ENCODE peak calls at places on chromosomes 4 and X, in six cellular contexts. R is IMR-90, A is mesendoderm, B is H1, Y is mesenchymal stem cell, S is H9. I is an unnamed sample.

GRCh38 chr4:63492515-63492914 is 916.7 kb downstream of the TECRL start:
- DNase-seq in R (no peak), A (peak; percentile 17), S (no peak), Y (no peak), B (no peak), I (no peak)

GRCh38 chrX:21946925-21947641 is 6.6 kb downstream of the SMS start:
- DNase-seq in R (peak; percentile 64), S (peak; percentile 40), Y (peak; percentile 64), B (no peak), A (peak; percentile 84), I (no peak)

GRCh38 chrX:39689374-39690104 is 408.2 kb downstream of the BCOR start:
- DNase-seq in S (peak; percentile 58), Y (no peak), A (peak; percentile 64), B (no peak), R (no peak), I (no peak)

GRCh38 chr4:147975325-147975724 is 243.4 kb downstream of the ARHGAP10 start:
- DNase-seq in A (no peak), S (no peak), Y (peak; percentile 17), R (peak; percentile 70), B (no peak), I (no peak)

GRCh38 chr4:13504374-13504773 is 20.2 kb upstream of the RAB28 start:
- DNase-seq in R (no peak), S (no peak), Y (no peak), A (no peak), B (no peak), I (no peak)

GRCh38 chrX:86981326-86981890 is 536.2 kb upstream of the KLHL4 start:
- DNase-seq in R (no peak), B (no peak), S (peak; percentile 42), A (no peak), Y (no peak), I (no peak)

GRCh38 chr4:122755675-122756074 is 23.2 kb downstream of the BBS12 start:
- DNase-seq in Y (no peak), B (no peak), R (no peak), S (no peak), A (no peak), I (no peak)

GRCh38 chr4:79917246-79917645 is 155.8 kb downstream of the ANTXR2 start:
- DNase-seq in S (peak; percentile 77), B (peak; percentile 47), R (peak; percentile 44), Y (peak; percentile 37), A (peak; percentile 85), I (peak; percentile 15)

GRCh38 chr4:40555176-40555900 is 74.3 kb downstream of the RBM47 start:
- DNase-seq in A (no peak), S (no peak), B (no peak), R (no peak), Y (no peak), I (no peak)

GRCh38 chr4:77695769-77696168 is 90.1 kb downstream of the CXCL13 start:
- DNase-seq in Y (peak; percentile 96), S (no peak), R (peak; percentile 97), B (no peak), A (peak; percentile 71), I (no peak)

GRCh38 chr4:95549246-95550138 is 719 bp upstream of the UNC5C start:
- DNase-seq in A (peak; percentile 53), S (peak; percentile 65), R (peak; percentile 19), B (no peak), Y (peak; percentile 91), I (peak; percentile 43)

GRCh38 chrX:129689881-129690280 is 35.1 kb upstream of the APLN start:
- DNase-seq in A (no peak), S (no peak), B (no peak), R (no peak), Y (no peak), I (no peak)

GRCh38 chr4:169756971-169757574 is 671 bp downstream of the HPF1 start:
- DNase-seq in Y (peak; percentile 16), S (no peak), B (no peak), R (no peak), A (no peak), I (no peak)

GRCh38 chrX:112800901-112801775 is 39.5 kb downstream of the AMOT start:
- DNase-seq in A (peak; percentile 45), Y (no peak), B (no peak), R (no peak), S (no peak), I (peak; percentile 1)

GRCh38 chr4:144565558-144566195 is 80.3 kb upstream of the HHIP start:
- DNase-seq in R (peak; percentile 76), Y (no peak), B (no peak), A (no peak), S (no peak), I (no peak)

GRCh38 chr4:2289955-2290333 is 28.0 kb upstream of the MXD4 start:
- DNase-seq in B (no peak), R (no peak), A (no peak), Y (no peak), S (no peak), I (no peak)

GRCh38 chr4:145736241-145736831 is 56.4 kb downstream of the C4orf51 start:
- DNase-seq in R (no peak), S (no peak), Y (peak; percentile 2), B (no peak), A (peak; percentile 63), I (no peak)

GRCh38 chr4:37685726-37686372 is 327 bp downstream of the RELL1 start:
- DNase-seq in B (no peak), R (peak; percentile 22), Y (peak; percentile 69), S (no peak), A (peak; percentile 53), I (no peak)

GRCh38 chr4:90727938-90728337 is 600.7 kb downstream of the CCSER1 start:
- DNase-seq in R (no peak), Y (no peak), S (peak; percentile 78), B (peak; percentile 69), A (peak; percentile 98), I (peak; percentile 31)

GRCh38 chr4:165994706-165995105 is 121.7 kb downstream of the TLL1 start:
- DNase-seq in S (no peak), A (no peak), Y (peak; percentile 14), R (no peak), B (no peak), I (no peak)

GRCh38 chr4:7806080-7806630 is 133.5 kb downstream of the AFAP1 start:
- DNase-seq in R (peak; percentile 68), S (peak; percentile 45), Y (peak; percentile 88), B (no peak), A (no peak), I (no peak)

GRCh38 chrX:115460565-115460888 is 100.4 kb upstream of the PLS3 start:
- DNase-seq in A (no peak), S (no peak), B (no peak), R (peak; percentile 47), Y (no peak), I (no peak)

GRCh38 chr4:185846550-185847210 is 34.7 kb upstream of the SORBS2 start:
- DNase-seq in Y (no peak), R (no peak), B (no peak), S (no peak), A (no peak), I (no peak)

GRCh38 chr4:55507612-55508011 is 39.1 kb downstream of the CLOCK start:
- DNase-seq in B (no peak), S (no peak), R (no peak), Y (no peak), A (no peak), I (no peak)

GRCh38 chrX:147072747-147073146 is 258.2 kb upstream of the CXorf51A start:
- DNase-seq in A (no peak), R (no peak), B (no peak), S (no peak), Y (peak; percentile 0), I (no peak)

GRCh38 chr4:5257086-5257485 is 205.8 kb downstream of the STK32B start:
- DNase-seq in R (no peak), S (no peak), Y (no peak), B (no peak), A (no peak), I (no peak)

GRCh38 chr4:83876047-83876446 is 340.1 kb downstream of the GPAT3 start:
- DNase-seq in R (peak; percentile 50), A (peak; percentile 26), S (no peak), B (no peak), Y (no peak), I (no peak)

GRCh38 chrX:40805404-40805803 is 70.1 kb upstream of the MED14 start:
- DNase-seq in A (no peak), R (no peak), S (no peak), Y (no peak), B (no peak), I (no peak)

GRCh38 chr4:156946508-156947197 is 24.9 kb downstream of the PDGFC start:
- DNase-seq in R (peak; percentile 99), B (no peak), A (peak; percentile 9), S (no peak), Y (peak; percentile 99), I (no peak)

DNA sequence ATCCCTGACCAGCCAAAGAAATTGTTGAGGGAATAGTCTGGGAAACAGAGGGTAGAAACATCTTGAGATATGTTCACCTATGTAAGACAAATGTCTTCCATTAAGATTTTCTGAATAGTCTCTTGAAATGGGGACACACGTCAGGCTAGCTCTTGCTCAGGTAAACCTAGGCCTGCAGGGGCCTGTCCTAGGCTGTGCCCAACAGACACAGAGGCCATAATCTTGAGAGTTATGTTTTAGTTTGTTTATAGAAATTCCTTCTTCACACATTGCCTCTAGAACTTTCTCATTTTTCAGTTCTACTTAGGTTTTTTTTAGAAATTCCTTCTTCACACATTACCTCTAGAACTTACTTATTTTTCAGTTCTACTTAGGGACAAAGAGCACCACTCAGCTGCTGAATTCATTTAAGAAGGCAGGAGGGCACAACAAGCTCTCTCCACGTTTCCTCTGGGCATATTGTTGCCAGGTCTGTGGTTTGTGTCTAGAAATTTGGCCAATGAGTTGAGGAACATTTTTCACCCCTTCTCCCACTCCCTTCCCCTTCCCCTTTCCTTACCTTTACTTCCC is 94.9 kb downstream of the ARHGAP24 start:
- DNase-seq in Y (no peak), S (no peak), B (no peak), R (no peak), A (no peak), I (no peak)
- H3K23ac ChIP-seq in Y (no peak overlapping the region), S (no peak overlapping the region), B (no peak overlapping the region), R (no peak overlapping the region), A (no peak overlapping the region), I (no peak overlapping the region)

GRCh38 chrX:102720237-102721168 is at the start of gene GPRASP3:
- DNase-seq in S (no peak), R (peak; percentile 75), B (no peak), A (peak; percentile 81), Y (peak; percentile 74), I (peak; percentile 24)
- H4K8ac ChIP-seq in S (no peak within 1 kb of the TSS), R (peak within 1 kb of the TSS; percentile 98), B (peak within 1 kb of the TSS; percentile 93), A (no peak within 1 kb of the TSS), Y (peak within 1 kb of the TSS; percentile 75), I (peak within 1 kb of the TSS; percentile 65)

GRCh38 chr4:30094866-30095265 is 625.3 kb upstream of the PCDH7 start:
- DNase-seq in S (no peak), B (no peak), R (peak; percentile 6), A (no peak), Y (peak; percentile 51), I (no peak)
- H2BK15ac ChIP-seq in S (no peak overlapping the region), B (no peak overlapping the region), R (no peak overlapping the region), A (no peak overlapping the region), Y (no peak overlapping the region), I (no peak overlapping the region)

GRCh38 chrX:18490816-18491215 is 65.4 kb downstream of the CDKL5 start:
- DNase-seq in R (peak; percentile 18), Y (peak; percentile 27), B (no peak), A (no peak), S (no peak), I (no peak)

DNA sequence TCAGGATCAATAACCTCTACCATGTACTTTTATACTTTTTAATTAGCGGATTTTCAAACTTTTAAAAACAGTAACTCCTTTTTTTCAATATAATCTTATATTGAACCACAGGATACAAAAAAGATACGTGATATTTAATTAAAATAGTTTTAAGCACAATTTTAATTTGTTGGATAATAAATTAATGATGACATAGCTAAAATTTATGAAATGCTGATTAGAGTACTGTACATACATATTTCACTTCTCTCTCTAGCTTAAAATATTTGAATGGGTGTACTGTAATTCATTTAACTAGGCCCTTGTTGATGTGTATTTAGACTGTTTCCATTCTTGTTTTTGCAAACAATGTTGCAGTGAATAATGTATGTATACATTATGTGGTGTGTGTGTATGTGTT is 66.2 kb downstream of the CDKL5 start:
- DNase-seq in R (no peak), B (no peak), S (no peak), Y (no peak), A (no peak), I (no peak)
- H3K23ac ChIP-seq in R (no peak overlapping the region), B (no peak overlapping the region), S (no peak overlapping the region), Y (no peak overlapping the region), A (no peak overlapping the region), I (no peak overlapping the region)

I was measured in neuronal stem cell.